ENCODE peak calls at places on chromosome 7, in ten cellular contexts. One of them, this sample, is unnamed.

GRCh38 chr7:136033413-136034031 is 56.4 kb upstream of the MTPN start:
- DNase-seq in AG10803: no peak
- DNase-seq in stimulated activated CD4-positive, alpha-beta T cell treated with anti-CD3 and anti-CD28 coated beads, Interleukin-2, amount 100 ng/mL, for 24 hours: no peak
- DNase-seq in stimulated activated CD8-positive, alpha-beta memory T cell treated with anti-CD3 and anti-CD28 coated beads, Interleukin-12 subunit alpha, Interleukin-12 subunit beta, amount 100 ng/mL, for 1 hour: no peak
- DNase-seq in GM18507: no peak
- DNase-seq in ACHN: no peak
- DNase-seq in Kasumi-1: no peak
- DNase-seq in T-helper 9 cell: no peak
- DNase-seq in NCI-H460: no peak
- DNase-seq in NCI-H1105: no peak
- DNase-seq in this sample: no peak

GRCh38 chr7:24922099-24922773 is 57.7 kb downstream of the OSBPL3 start:
- DNase-seq in AG10803: peak
- DNase-seq in stimulated activated CD4-positive, alpha-beta T cell treated with anti-CD3 and anti-CD28 coated beads, Interleukin-2, amount 100 ng/mL, for 24 hours: no peak
- DNase-seq in stimulated activated CD8-positive, alpha-beta memory T cell treated with anti-CD3 and anti-CD28 coated beads, Interleukin-12 subunit alpha, Interleukin-12 subunit beta, amount 100 ng/mL, for 1 hour: no peak
- DNase-seq in GM18507: no peak
- DNase-seq in ACHN: no peak
- DNase-seq in Kasumi-1: no peak
- DNase-seq in T-helper 9 cell: no peak
- DNase-seq in NCI-H460: no peak
- DNase-seq in NCI-H1105: no peak
- DNase-seq in this sample: no peak

GRCh38 chr7:76509931-76510877 is at the start of gene UPK3B:
- DNase-seq in AG10803: no peak
- DNase-seq in stimulated activated CD4-positive, alpha-beta T cell treated with anti-CD3 and anti-CD28 coated beads, Interleukin-2, amount 100 ng/mL, for 24 hours: no peak
- DNase-seq in stimulated activated CD8-positive, alpha-beta memory T cell treated with anti-CD3 and anti-CD28 coated beads, Interleukin-12 subunit alpha, Interleukin-12 subunit beta, amount 100 ng/mL, for 1 hour: no peak
- DNase-seq in GM18507: no peak
- DNase-seq in ACHN: peak
- DNase-seq in Kasumi-1: no peak
- DNase-seq in T-helper 9 cell: no peak
- DNase-seq in NCI-H460: no peak
- DNase-seq in NCI-H1105: no peak
- DNase-seq in this sample: peak

GRCh38 chr7:142808802-142809583 is 38.2 kb downstream of the PRSS2 start:
- DNase-seq in AG10803: no peak
- DNase-seq in stimulated activated CD4-positive, alpha-beta T cell treated with anti-CD3 and anti-CD28 coated beads, Interleukin-2, amount 100 ng/mL, for 24 hours: peak
- DNase-seq in stimulated activated CD8-positive, alpha-beta memory T cell treated with anti-CD3 and anti-CD28 coated beads, Interleukin-12 subunit alpha, Interleukin-12 subunit beta, amount 100 ng/mL, for 1 hour: peak
- DNase-seq in GM18507: peak
- DNase-seq in ACHN: no peak
- DNase-seq in Kasumi-1: no peak
- DNase-seq in T-helper 9 cell: peak
- DNase-seq in NCI-H460: no peak
- DNase-seq in NCI-H1105: no peak
- DNase-seq in this sample: no peak

GRCh38 chr7:131869186-131869862 is 312.9 kb upstream of the PODXL start:
- DNase-seq in AG10803: no peak
- DNase-seq in stimulated activated CD4-positive, alpha-beta T cell treated with anti-CD3 and anti-CD28 coated beads, Interleukin-2, amount 100 ng/mL, for 24 hours: no peak
- DNase-seq in stimulated activated CD8-positive, alpha-beta memory T cell treated with anti-CD3 and anti-CD28 coated beads, Interleukin-12 subunit alpha, Interleukin-12 subunit beta, amount 100 ng/mL, for 1 hour: no peak
- DNase-seq in GM18507: no peak
- DNase-seq in ACHN: no peak
- DNase-seq in Kasumi-1: no peak
- DNase-seq in T-helper 9 cell: no peak
- DNase-seq in NCI-H460: no peak
- DNase-seq in NCI-H1105: no peak
- DNase-seq in this sample: no peak

GRCh38 chr7:117269895-117270294 is 53.0 kb downstream of the WNT2 start:
- DNase-seq in AG10803: peak
- DNase-seq in stimulated activated CD4-positive, alpha-beta T cell treated with anti-CD3 and anti-CD28 coated beads, Interleukin-2, amount 100 ng/mL, for 24 hours: no peak
- DNase-seq in stimulated activated CD8-positive, alpha-beta memory T cell treated with anti-CD3 and anti-CD28 coated beads, Interleukin-12 subunit alpha, Interleukin-12 subunit beta, amount 100 ng/mL, for 1 hour: no peak
- DNase-seq in GM18507: no peak
- DNase-seq in ACHN: no peak
- DNase-seq in Kasumi-1: no peak
- DNase-seq in T-helper 9 cell: no peak
- DNase-seq in NCI-H460: no peak
- DNase-seq in NCI-H1105: no peak
- DNase-seq in this sample: no peak

GRCh38 chr7:95725170-95725569 is 47.2 kb upstream of the DYNC1I1 start:
- DNase-seq in AG10803: no peak
- DNase-seq in stimulated activated CD4-positive, alpha-beta T cell treated with anti-CD3 and anti-CD28 coated beads, Interleukin-2, amount 100 ng/mL, for 24 hours: no peak
- DNase-seq in stimulated activated CD8-positive, alpha-beta memory T cell treated with anti-CD3 and anti-CD28 coated beads, Interleukin-12 subunit alpha, Interleukin-12 subunit beta, amount 100 ng/mL, for 1 hour: no peak
- DNase-seq in GM18507: no peak
- DNase-seq in ACHN: no peak
- DNase-seq in Kasumi-1: no peak
- DNase-seq in T-helper 9 cell: no peak
- DNase-seq in NCI-H460: no peak
- DNase-seq in NCI-H1105: peak
- DNase-seq in this sample: no peak

GRCh38 chr7:66110861-66111260 is 3.8 kb upstream of the CRCP start:
- DNase-seq in AG10803: peak
- DNase-seq in stimulated activated CD4-positive, alpha-beta T cell treated with anti-CD3 and anti-CD28 coated beads, Interleukin-2, amount 100 ng/mL, for 24 hours: no peak
- DNase-seq in stimulated activated CD8-positive, alpha-beta memory T cell treated with anti-CD3 and anti-CD28 coated beads, Interleukin-12 subunit alpha, Interleukin-12 subunit beta, amount 100 ng/mL, for 1 hour: no peak
- DNase-seq in GM18507: no peak
- DNase-seq in ACHN: peak
- DNase-seq in Kasumi-1: no peak
- DNase-seq in T-helper 9 cell: no peak
- DNase-seq in NCI-H460: no peak
- DNase-seq in NCI-H1105: no peak
- DNase-seq in this sample: peak

GRCh38 chr7:44155191-44156185 is 14.4 kb upstream of the MYL7 start:
- DNase-seq in AG10803: no peak
- DNase-seq in stimulated activated CD4-positive, alpha-beta T cell treated with anti-CD3 and anti-CD28 coated beads, Interleukin-2, amount 100 ng/mL, for 24 hours: no peak
- DNase-seq in stimulated activated CD8-positive, alpha-beta memory T cell treated with anti-CD3 and anti-CD28 coated beads, Interleukin-12 subunit alpha, Interleukin-12 subunit beta, amount 100 ng/mL, for 1 hour: no peak
- DNase-seq in GM18507: no peak
- DNase-seq in ACHN: no peak
- DNase-seq in Kasumi-1: no peak
- DNase-seq in T-helper 9 cell: no peak
- DNase-seq in NCI-H460: no peak
- DNase-seq in NCI-H1105: no peak
- DNase-seq in this sample: no peak

GRCh38 chr7:151374139-151374538 is 32.5 kb downstream of the NUB1 start:
- DNase-seq in AG10803: no peak
- DNase-seq in stimulated activated CD4-positive, alpha-beta T cell treated with anti-CD3 and anti-CD28 coated beads, Interleukin-2, amount 100 ng/mL, for 24 hours: no peak
- DNase-seq in stimulated activated CD8-positive, alpha-beta memory T cell treated with anti-CD3 and anti-CD28 coated beads, Interleukin-12 subunit alpha, Interleukin-12 subunit beta, amount 100 ng/mL, for 1 hour: no peak
- DNase-seq in GM18507: no peak
- DNase-seq in ACHN: no peak
- DNase-seq in Kasumi-1: no peak
- DNase-seq in T-helper 9 cell: no peak
- DNase-seq in NCI-H460: no peak
- DNase-seq in NCI-H1105: no peak
- DNase-seq in this sample: no peak

GRCh38 chr7:117715784-117716445 is 157.3 kb downstream of the CTTNBP2 start:
- DNase-seq in AG10803: peak
- DNase-seq in stimulated activated CD4-positive, alpha-beta T cell treated with anti-CD3 and anti-CD28 coated beads, Interleukin-2, amount 100 ng/mL, for 24 hours: no peak
- DNase-seq in stimulated activated CD8-positive, alpha-beta memory T cell treated with anti-CD3 and anti-CD28 coated beads, Interleukin-12 subunit alpha, Interleukin-12 subunit beta, amount 100 ng/mL, for 1 hour: no peak
- DNase-seq in GM18507: peak
- DNase-seq in ACHN: peak
- DNase-seq in Kasumi-1: peak
- DNase-seq in T-helper 9 cell: no peak
- DNase-seq in NCI-H460: peak
- DNase-seq in NCI-H1105: peak
- DNase-seq in this sample: peak

GRCh38 chr7:123724725-123725381 is 23.9 kb downstream of the WASL start:
- DNase-seq in AG10803: peak
- DNase-seq in stimulated activated CD4-positive, alpha-beta T cell treated with anti-CD3 and anti-CD28 coated beads, Interleukin-2, amount 100 ng/mL, for 24 hours: no peak
- DNase-seq in stimulated activated CD8-positive, alpha-beta memory T cell treated with anti-CD3 and anti-CD28 coated beads, Interleukin-12 subunit alpha, Interleukin-12 subunit beta, amount 100 ng/mL, for 1 hour: no peak
- DNase-seq in GM18507: no peak
- DNase-seq in ACHN: no peak
- DNase-seq in Kasumi-1: peak
- DNase-seq in T-helper 9 cell: no peak
- DNase-seq in NCI-H460: no peak
- DNase-seq in NCI-H1105: no peak
- DNase-seq in this sample: no peak

GRCh38 chr7:132347129-132347528 is 229.1 kb downstream of the PLXNA4 start:
- DNase-seq in AG10803: no peak
- DNase-seq in stimulated activated CD4-positive, alpha-beta T cell treated with anti-CD3 and anti-CD28 coated beads, Interleukin-2, amount 100 ng/mL, for 24 hours: no peak
- DNase-seq in stimulated activated CD8-positive, alpha-beta memory T cell treated with anti-CD3 and anti-CD28 coated beads, Interleukin-12 subunit alpha, Interleukin-12 subunit beta, amount 100 ng/mL, for 1 hour: no peak
- DNase-seq in GM18507: no peak
- DNase-seq in ACHN: no peak
- DNase-seq in Kasumi-1: no peak
- DNase-seq in T-helper 9 cell: no peak
- DNase-seq in NCI-H460: no peak
- DNase-seq in NCI-H1105: no peak
- DNase-seq in this sample: no peak

GRCh38 chr7:131072505-131073091 is 255.1 kb upstream of the MKLN1 start:
- DNase-seq in AG10803: peak
- DNase-seq in stimulated activated CD4-positive, alpha-beta T cell treated with anti-CD3 and anti-CD28 coated beads, Interleukin-2, amount 100 ng/mL, for 24 hours: no peak
- DNase-seq in stimulated activated CD8-positive, alpha-beta memory T cell treated with anti-CD3 and anti-CD28 coated beads, Interleukin-12 subunit alpha, Interleukin-12 subunit beta, amount 100 ng/mL, for 1 hour: no peak
- DNase-seq in GM18507: no peak
- DNase-seq in ACHN: peak
- DNase-seq in Kasumi-1: peak
- DNase-seq in T-helper 9 cell: no peak
- DNase-seq in NCI-H460: peak
- DNase-seq in NCI-H1105: no peak
- DNase-seq in this sample: no peak

GRCh38 chr7:3825491-3825890 is 524.4 kb downstream of the SDK1 start:
- DNase-seq in AG10803: no peak
- DNase-seq in stimulated activated CD4-positive, alpha-beta T cell treated with anti-CD3 and anti-CD28 coated beads, Interleukin-2, amount 100 ng/mL, for 24 hours: no peak
- DNase-seq in stimulated activated CD8-positive, alpha-beta memory T cell treated with anti-CD3 and anti-CD28 coated beads, Interleukin-12 subunit alpha, Interleukin-12 subunit beta, amount 100 ng/mL, for 1 hour: no peak
- DNase-seq in GM18507: no peak
- DNase-seq in ACHN: no peak
- DNase-seq in Kasumi-1: no peak
- DNase-seq in T-helper 9 cell: no peak
- DNase-seq in NCI-H460: no peak
- DNase-seq in NCI-H1105: no peak
- DNase-seq in this sample: no peak

GRCh38 chr7:64888561-64888900 is 14.5 kb upstream of the ZNF273 start:
- DNase-seq in AG10803: no peak
- DNase-seq in stimulated activated CD4-positive, alpha-beta T cell treated with anti-CD3 and anti-CD28 coated beads, Interleukin-2, amount 100 ng/mL, for 24 hours: peak
- DNase-seq in stimulated activated CD8-positive, alpha-beta memory T cell treated with anti-CD3 and anti-CD28 coated beads, Interleukin-12 subunit alpha, Interleukin-12 subunit beta, amount 100 ng/mL, for 1 hour: no peak
- DNase-seq in GM18507: no peak
- DNase-seq in ACHN: no peak
- DNase-seq in Kasumi-1: no peak
- DNase-seq in T-helper 9 cell: no peak
- DNase-seq in NCI-H460: no peak
- DNase-seq in NCI-H1105: no peak
- DNase-seq in this sample: no peak

GRCh38 chr7:127907110-127907509 is 124.1 kb downstream of the LRRC4 start:
- DNase-seq in AG10803: no peak
- DNase-seq in stimulated activated CD4-positive, alpha-beta T cell treated with anti-CD3 and anti-CD28 coated beads, Interleukin-2, amount 100 ng/mL, for 24 hours: no peak
- DNase-seq in stimulated activated CD8-positive, alpha-beta memory T cell treated with anti-CD3 and anti-CD28 coated beads, Interleukin-12 subunit alpha, Interleukin-12 subunit beta, amount 100 ng/mL, for 1 hour: no peak
- DNase-seq in GM18507: no peak
- DNase-seq in ACHN: no peak
- DNase-seq in Kasumi-1: no peak
- DNase-seq in T-helper 9 cell: no peak
- DNase-seq in NCI-H460: no peak
- DNase-seq in NCI-H1105: no peak
- DNase-seq in this sample: no peak

GRCh38 chr7:91913612-91914011 is 27.1 kb upstream of the AKAP9 start:
- DNase-seq in AG10803: peak
- DNase-seq in stimulated activated CD4-positive, alpha-beta T cell treated with anti-CD3 and anti-CD28 coated beads, Interleukin-2, amount 100 ng/mL, for 24 hours: no peak
- DNase-seq in stimulated activated CD8-positive, alpha-beta memory T cell treated with anti-CD3 and anti-CD28 coated beads, Interleukin-12 subunit alpha, Interleukin-12 subunit beta, amount 100 ng/mL, for 1 hour: no peak
- DNase-seq in GM18507: no peak
- DNase-seq in ACHN: no peak
- DNase-seq in Kasumi-1: no peak
- DNase-seq in T-helper 9 cell: no peak
- DNase-seq in NCI-H460: no peak
- DNase-seq in NCI-H1105: no peak
- DNase-seq in this sample: no peak

GRCh38 chr7:157961731-157962457 is 625.1 kb downstream of the DNAJB6 start:
- DNase-seq in AG10803: no peak
- DNase-seq in stimulated activated CD4-positive, alpha-beta T cell treated with anti-CD3 and anti-CD28 coated beads, Interleukin-2, amount 100 ng/mL, for 24 hours: no peak
- DNase-seq in stimulated activated CD8-positive, alpha-beta memory T cell treated with anti-CD3 and anti-CD28 coated beads, Interleukin-12 subunit alpha, Interleukin-12 subunit beta, amount 100 ng/mL, for 1 hour: no peak
- DNase-seq in GM18507: no peak
- DNase-seq in ACHN: no peak
- DNase-seq in Kasumi-1: no peak
- DNase-seq in T-helper 9 cell: no peak
- DNase-seq in NCI-H460: no peak
- DNase-seq in NCI-H1105: no peak
- DNase-seq in this sample: no peak

GRCh38 chr7:80634505-80634904 is 3.9 kb upstream of the CD36 start:
- DNase-seq in AG10803: peak
- DNase-seq in stimulated activated CD4-positive, alpha-beta T cell treated with anti-CD3 and anti-CD28 coated beads, Interleukin-2, amount 100 ng/mL, for 24 hours: no peak
- DNase-seq in stimulated activated CD8-positive, alpha-beta memory T cell treated with anti-CD3 and anti-CD28 coated beads, Interleukin-12 subunit alpha, Interleukin-12 subunit beta, amount 100 ng/mL, for 1 hour: no peak
- DNase-seq in GM18507: no peak
- DNase-seq in ACHN: no peak
- DNase-seq in Kasumi-1: peak
- DNase-seq in T-helper 9 cell: no peak
- DNase-seq in NCI-H460: peak
- DNase-seq in NCI-H1105: no peak
- DNase-seq in this sample: no peak

GRCh38 chr7:151133986-151134742 is 33.3 kb downstream of the GBX1 start:
- DNase-seq in AG10803: no peak
- DNase-seq in stimulated activated CD4-positive, alpha-beta T cell treated with anti-CD3 and anti-CD28 coated beads, Interleukin-2, amount 100 ng/mL, for 24 hours: no peak
- DNase-seq in stimulated activated CD8-positive, alpha-beta memory T cell treated with anti-CD3 and anti-CD28 coated beads, Interleukin-12 subunit alpha, Interleukin-12 subunit beta, amount 100 ng/mL, for 1 hour: no peak
- DNase-seq in GM18507: no peak
- DNase-seq in ACHN: no peak
- DNase-seq in Kasumi-1: no peak
- DNase-seq in T-helper 9 cell: no peak
- DNase-seq in NCI-H460: no peak
- DNase-seq in NCI-H1105: no peak
- DNase-seq in this sample: no peak

GRCh38 chr7:5237286-5237685 is 45.5 kb upstream of the SLC29A4 start:
- DNase-seq in AG10803: peak
- DNase-seq in stimulated activated CD4-positive, alpha-beta T cell treated with anti-CD3 and anti-CD28 coated beads, Interleukin-2, amount 100 ng/mL, for 24 hours: no peak
- DNase-seq in stimulated activated CD8-positive, alpha-beta memory T cell treated with anti-CD3 and anti-CD28 coated beads, Interleukin-12 subunit alpha, Interleukin-12 subunit beta, amount 100 ng/mL, for 1 hour: no peak
- DNase-seq in GM18507: no peak
- DNase-seq in ACHN: no peak
- DNase-seq in Kasumi-1: peak
- DNase-seq in T-helper 9 cell: no peak
- DNase-seq in NCI-H460: no peak
- DNase-seq in NCI-H1105: no peak
- DNase-seq in this sample: no peak

GRCh38 chr7:47693161-47693740 is 111.3 kb upstream of the TNS3 start:
- DNase-seq in AG10803: peak
- DNase-seq in stimulated activated CD4-positive, alpha-beta T cell treated with anti-CD3 and anti-CD28 coated beads, Interleukin-2, amount 100 ng/mL, for 24 hours: no peak
- DNase-seq in stimulated activated CD8-positive, alpha-beta memory T cell treated with anti-CD3 and anti-CD28 coated beads, Interleukin-12 subunit alpha, Interleukin-12 subunit beta, amount 100 ng/mL, for 1 hour: no peak
- DNase-seq in GM18507: no peak
- DNase-seq in ACHN: no peak
- DNase-seq in Kasumi-1: no peak
- DNase-seq in T-helper 9 cell: no peak
- DNase-seq in NCI-H460: no peak
- DNase-seq in NCI-H1105: no peak
- DNase-seq in this sample: no peak

GRCh38 chr7:152902870-152903860 is 143.6 kb downstream of the ACTR3B start:
- DNase-seq in AG10803: no peak
- DNase-seq in stimulated activated CD4-positive, alpha-beta T cell treated with anti-CD3 and anti-CD28 coated beads, Interleukin-2, amount 100 ng/mL, for 24 hours: no peak
- DNase-seq in stimulated activated CD8-positive, alpha-beta memory T cell treated with anti-CD3 and anti-CD28 coated beads, Interleukin-12 subunit alpha, Interleukin-12 subunit beta, amount 100 ng/mL, for 1 hour: no peak
- DNase-seq in GM18507: no peak
- DNase-seq in ACHN: no peak
- DNase-seq in Kasumi-1: no peak
- DNase-seq in T-helper 9 cell: no peak
- DNase-seq in NCI-H460: no peak
- DNase-seq in NCI-H1105: no peak
- DNase-seq in this sample: no peak

GRCh38 chr7:21642422-21642821 is 99.6 kb downstream of the DNAH11 start:
- DNase-seq in AG10803: no peak
- DNase-seq in stimulated activated CD4-positive, alpha-beta T cell treated with anti-CD3 and anti-CD28 coated beads, Interleukin-2, amount 100 ng/mL, for 24 hours: no peak
- DNase-seq in stimulated activated CD8-positive, alpha-beta memory T cell treated with anti-CD3 and anti-CD28 coated beads, Interleukin-12 subunit alpha, Interleukin-12 subunit beta, amount 100 ng/mL, for 1 hour: no peak
- DNase-seq in GM18507: no peak
- DNase-seq in ACHN: no peak
- DNase-seq in Kasumi-1: no peak
- DNase-seq in T-helper 9 cell: no peak
- DNase-seq in NCI-H460: no peak
- DNase-seq in NCI-H1105: no peak
- DNase-seq in this sample: no peak

GRCh38 chr7:53245721-53246120 is 210.3 kb downstream of the POM121L12 start:
- DNase-seq in AG10803: no peak
- DNase-seq in stimulated activated CD4-positive, alpha-beta T cell treated with anti-CD3 and anti-CD28 coated beads, Interleukin-2, amount 100 ng/mL, for 24 hours: no peak
- DNase-seq in stimulated activated CD8-positive, alpha-beta memory T cell treated with anti-CD3 and anti-CD28 coated beads, Interleukin-12 subunit alpha, Interleukin-12 subunit beta, amount 100 ng/mL, for 1 hour: no peak
- DNase-seq in GM18507: no peak
- DNase-seq in ACHN: no peak
- DNase-seq in Kasumi-1: no peak
- DNase-seq in T-helper 9 cell: no peak
- DNase-seq in NCI-H460: no peak
- DNase-seq in NCI-H1105: no peak
- DNase-seq in this sample: no peak

GRCh38 chr7:55026867-55027490 is 8.2 kb downstream of the EGFR start:
- DNase-seq in AG10803: peak
- DNase-seq in stimulated activated CD4-positive, alpha-beta T cell treated with anti-CD3 and anti-CD28 coated beads, Interleukin-2, amount 100 ng/mL, for 24 hours: no peak
- DNase-seq in stimulated activated CD8-positive, alpha-beta memory T cell treated with anti-CD3 and anti-CD28 coated beads, Interleukin-12 subunit alpha, Interleukin-12 subunit beta, amount 100 ng/mL, for 1 hour: no peak
- DNase-seq in GM18507: no peak
- DNase-seq in ACHN: no peak
- DNase-seq in Kasumi-1: no peak
- DNase-seq in T-helper 9 cell: no peak
- DNase-seq in NCI-H460: no peak
- DNase-seq in NCI-H1105: no peak
- DNase-seq in this sample: no peak

GRCh38 chr7:52309631-52310030 is 725.8 kb upstream of the POM121L12 start:
- DNase-seq in AG10803: no peak
- DNase-seq in stimulated activated CD4-positive, alpha-beta T cell treated with anti-CD3 and anti-CD28 coated beads, Interleukin-2, amount 100 ng/mL, for 24 hours: no peak
- DNase-seq in stimulated activated CD8-positive, alpha-beta memory T cell treated with anti-CD3 and anti-CD28 coated beads, Interleukin-12 subunit alpha, Interleukin-12 subunit beta, amount 100 ng/mL, for 1 hour: no peak
- DNase-seq in GM18507: no peak
- DNase-seq in ACHN: no peak
- DNase-seq in Kasumi-1: no peak
- DNase-seq in T-helper 9 cell: no peak
- DNase-seq in NCI-H460: no peak
- DNase-seq in NCI-H1105: no peak
- DNase-seq in this sample: no peak